ENCODE peak calls at places on chromosomes 3 and 15, in eight cellular contexts. One of them, this sample, is unnamed.

GRCh38 chr3:105367063-105367405 is 325 bp downstream of the ALCAM start:
- DNase-seq in cortex of kidney: no peak
- DNase-seq in foreskin fibroblast: no peak
- DNase-seq in Karpas-422: peak; percentile 45
- DNase-seq in endothelial cell of umbilical vein: no peak
- DNase-seq in bronchial epithelial cell: no peak
- DNase-seq in Calu3: peak; percentile 36
- DNase-seq in effector memory CD8-positive, alpha-beta T cell: peak; percentile 8
- DNase-seq in this sample: peak; percentile 33

GRCh38 chr15:90902996-90903732 is at the start of gene MAN2A2:
- DNase-seq in cortex of kidney: no peak
- DNase-seq in foreskin fibroblast: peak; percentile 36
- DNase-seq in Karpas-422: peak; percentile 94
- DNase-seq in endothelial cell of umbilical vein: peak; percentile 52
- DNase-seq in bronchial epithelial cell: peak; percentile 26
- DNase-seq in Calu3: peak; percentile 59
- DNase-seq in effector memory CD8-positive, alpha-beta T cell: peak; percentile 70
- DNase-seq in this sample: peak; percentile 55

GRCh38 chr15:49190586-49190985 is 20.5 kb downstream of the GALK2 start:
- DNase-seq in cortex of kidney: no peak
- DNase-seq in foreskin fibroblast: no peak
- DNase-seq in Karpas-422: peak; percentile 61
- DNase-seq in endothelial cell of umbilical vein: no peak
- DNase-seq in bronchial epithelial cell: no peak
- DNase-seq in Calu3: no peak
- DNase-seq in effector memory CD8-positive, alpha-beta T cell: no peak
- DNase-seq in this sample: no peak

GRCh38 chr3:146594843-146595482 is 10.2 kb downstream of the PLSCR5 start:
- DNase-seq in cortex of kidney: no peak
- DNase-seq in foreskin fibroblast: no peak
- DNase-seq in Karpas-422: peak; percentile 50
- DNase-seq in endothelial cell of umbilical vein: peak; percentile 35
- DNase-seq in bronchial epithelial cell: peak; percentile 28
- DNase-seq in Calu3: no peak
- DNase-seq in effector memory CD8-positive, alpha-beta T cell: no peak
- DNase-seq in this sample: peak; percentile 5

GRCh38 chr15:57861805-57862586 is 155.5 kb downstream of the POLR2M start:
- DNase-seq in cortex of kidney: no peak
- DNase-seq in foreskin fibroblast: peak; percentile 83
- DNase-seq in Karpas-422: no peak
- DNase-seq in endothelial cell of umbilical vein: peak; percentile 91
- DNase-seq in bronchial epithelial cell: peak; percentile 54
- DNase-seq in Calu3: no peak
- DNase-seq in effector memory CD8-positive, alpha-beta T cell: no peak
- DNase-seq in this sample: no peak

GRCh38 chr3:170813261-170813660 is 56.7 kb downstream of the RPL22L1 start:
- DNase-seq in cortex of kidney: no peak
- DNase-seq in foreskin fibroblast: no peak
- DNase-seq in Karpas-422: no peak
- DNase-seq in endothelial cell of umbilical vein: no peak
- DNase-seq in bronchial epithelial cell: no peak
- DNase-seq in Calu3: no peak
- DNase-seq in effector memory CD8-positive, alpha-beta T cell: no peak
- DNase-seq in this sample: no peak

GRCh38 chr15:69337133-69337532 is 38.4 kb downstream of the PAQR5 start:
- DNase-seq in cortex of kidney: no peak
- DNase-seq in foreskin fibroblast: peak; percentile 57
- DNase-seq in Karpas-422: no peak
- DNase-seq in endothelial cell of umbilical vein: peak; percentile 33
- DNase-seq in bronchial epithelial cell: no peak
- DNase-seq in Calu3: no peak
- DNase-seq in effector memory CD8-positive, alpha-beta T cell: no peak
- DNase-seq in this sample: no peak

GRCh38 chr15:41115088-41115651 is 910 bp downstream of the INO80 start:
- DNase-seq in cortex of kidney: no peak
- DNase-seq in foreskin fibroblast: peak; percentile 13
- DNase-seq in Karpas-422: no peak
- DNase-seq in endothelial cell of umbilical vein: peak; percentile 52
- DNase-seq in bronchial epithelial cell: peak; percentile 44
- DNase-seq in Calu3: no peak
- DNase-seq in effector memory CD8-positive, alpha-beta T cell: no peak
- DNase-seq in this sample: no peak

GRCh38 chr3:61564405-61565059 is 3.2 kb downstream of the PTPRG start:
- DNase-seq in cortex of kidney: no peak
- DNase-seq in foreskin fibroblast: peak; percentile 72
- DNase-seq in Karpas-422: no peak
- DNase-seq in endothelial cell of umbilical vein: peak; percentile 74
- DNase-seq in bronchial epithelial cell: peak; percentile 33
- DNase-seq in Calu3: peak; percentile 6
- DNase-seq in effector memory CD8-positive, alpha-beta T cell: no peak
- DNase-seq in this sample: no peak

GRCh38 chr15:80982205-80982604 is 7.4 kb downstream of the MESD start:
- DNase-seq in cortex of kidney: no peak
- DNase-seq in foreskin fibroblast: no peak
- DNase-seq in Karpas-422: peak; percentile 50
- DNase-seq in endothelial cell of umbilical vein: no peak
- DNase-seq in bronchial epithelial cell: no peak
- DNase-seq in Calu3: no peak
- DNase-seq in effector memory CD8-positive, alpha-beta T cell: no peak
- DNase-seq in this sample: no peak

GRCh38 chr15:66253296-66253642 is 281 bp downstream of the MEGF11 start:
- DNase-seq in cortex of kidney: no peak
- DNase-seq in foreskin fibroblast: no peak
- DNase-seq in Karpas-422: no peak
- DNase-seq in endothelial cell of umbilical vein: no peak
- DNase-seq in bronchial epithelial cell: no peak
- DNase-seq in Calu3: no peak
- DNase-seq in effector memory CD8-positive, alpha-beta T cell: no peak
- DNase-seq in this sample: no peak

GRCh38 chr3:522888-523287 is 326.3 kb downstream of the CHL1 start:
- DNase-seq in cortex of kidney: no peak
- DNase-seq in foreskin fibroblast: no peak
- DNase-seq in Karpas-422: no peak
- DNase-seq in endothelial cell of umbilical vein: no peak
- DNase-seq in bronchial epithelial cell: no peak
- DNase-seq in Calu3: no peak
- DNase-seq in effector memory CD8-positive, alpha-beta T cell: no peak
- DNase-seq in this sample: peak; percentile 55

GRCh38 chr3:11288021-11288491 is 15.9 kb downstream of the ATG7 start:
- DNase-seq in cortex of kidney: no peak
- DNase-seq in foreskin fibroblast: no peak
- DNase-seq in Karpas-422: no peak
- DNase-seq in endothelial cell of umbilical vein: peak; percentile 56
- DNase-seq in bronchial epithelial cell: peak; percentile 39
- DNase-seq in Calu3: no peak
- DNase-seq in effector memory CD8-positive, alpha-beta T cell: no peak
- DNase-seq in this sample: no peak

GRCh38 chr3:24242012-24242698 is 252.5 kb downstream of the THRB start:
- DNase-seq in cortex of kidney: no peak
- DNase-seq in foreskin fibroblast: peak; percentile 66
- DNase-seq in Karpas-422: no peak
- DNase-seq in endothelial cell of umbilical vein: peak; percentile 97
- DNase-seq in bronchial epithelial cell: peak; percentile 91
- DNase-seq in Calu3: no peak
- DNase-seq in effector memory CD8-positive, alpha-beta T cell: no peak
- DNase-seq in this sample: no peak

GRCh38 chr3:12405432-12406272 is 78.6 kb upstream of the TSEN2 start:
- DNase-seq in cortex of kidney: no peak
- DNase-seq in foreskin fibroblast: peak; percentile 36
- DNase-seq in Karpas-422: no peak
- DNase-seq in endothelial cell of umbilical vein: peak; percentile 98
- DNase-seq in bronchial epithelial cell: peak; percentile 23
- DNase-seq in Calu3: peak; percentile 85
- DNase-seq in effector memory CD8-positive, alpha-beta T cell: no peak
- DNase-seq in this sample: no peak

GRCh38 chr3:15616053-15616452 is 14.5 kb downstream of the BTD start:
- DNase-seq in cortex of kidney: no peak
- DNase-seq in foreskin fibroblast: no peak
- DNase-seq in Karpas-422: no peak
- DNase-seq in endothelial cell of umbilical vein: no peak
- DNase-seq in bronchial epithelial cell: peak; percentile 61
- DNase-seq in Calu3: no peak
- DNase-seq in effector memory CD8-positive, alpha-beta T cell: no peak
- DNase-seq in this sample: no peak

GRCh38 chr3:13042127-13042931 is 30.9 kb downstream of the IQSEC1 start:
- DNase-seq in cortex of kidney: no peak
- DNase-seq in foreskin fibroblast: no peak
- DNase-seq in Karpas-422: no peak
- DNase-seq in endothelial cell of umbilical vein: no peak
- DNase-seq in bronchial epithelial cell: no peak
- DNase-seq in Calu3: no peak
- DNase-seq in effector memory CD8-positive, alpha-beta T cell: no peak
- DNase-seq in this sample: no peak

GRCh38 chr3:65732060-65732933 is 306.4 kb downstream of the MAGI1 start:
- DNase-seq in cortex of kidney: no peak
- DNase-seq in foreskin fibroblast: peak; percentile 55
- DNase-seq in Karpas-422: peak; percentile 80
- DNase-seq in endothelial cell of umbilical vein: peak; percentile 73
- DNase-seq in bronchial epithelial cell: peak; percentile 56
- DNase-seq in Calu3: peak; percentile 30
- DNase-seq in effector memory CD8-positive, alpha-beta T cell: no peak
- DNase-seq in this sample: peak; percentile 49

GRCh38 chr15:29812384-29812694 is 9.9 kb downstream of the TJP1 start:
- DNase-seq in cortex of kidney: no peak
- DNase-seq in foreskin fibroblast: peak; percentile 56
- DNase-seq in Karpas-422: no peak
- DNase-seq in endothelial cell of umbilical vein: peak; percentile 54
- DNase-seq in bronchial epithelial cell: peak; percentile 94
- DNase-seq in Calu3: peak; percentile 6
- DNase-seq in effector memory CD8-positive, alpha-beta T cell: no peak
- DNase-seq in this sample: no peak

GRCh38 chr3:96012941-96013340 is 801.5 kb upstream of the EPHA6 start:
- DNase-seq in cortex of kidney: no peak
- DNase-seq in foreskin fibroblast: no peak
- DNase-seq in Karpas-422: no peak
- DNase-seq in endothelial cell of umbilical vein: no peak
- DNase-seq in bronchial epithelial cell: peak; percentile 27
- DNase-seq in Calu3: no peak
- DNase-seq in effector memory CD8-positive, alpha-beta T cell: no peak
- DNase-seq in this sample: no peak

GRCh38 chr3:11498646-11499045 is 145.1 kb downstream of the VGLL4 start:
- DNase-seq in cortex of kidney: no peak
- DNase-seq in foreskin fibroblast: peak; percentile 50
- DNase-seq in Karpas-422: no peak
- DNase-seq in endothelial cell of umbilical vein: peak; percentile 78
- DNase-seq in bronchial epithelial cell: peak; percentile 68
- DNase-seq in Calu3: peak; percentile 75
- DNase-seq in effector memory CD8-positive, alpha-beta T cell: no peak
- DNase-seq in this sample: no peak

GRCh38 chr15:96593735-96594134 is 263.2 kb downstream of the NR2F2 start:
- DNase-seq in cortex of kidney: no peak
- DNase-seq in foreskin fibroblast: no peak
- DNase-seq in Karpas-422: no peak
- DNase-seq in endothelial cell of umbilical vein: no peak
- DNase-seq in bronchial epithelial cell: no peak
- DNase-seq in Calu3: peak; percentile 13
- DNase-seq in effector memory CD8-positive, alpha-beta T cell: no peak
- DNase-seq in this sample: no peak